ENCODE peak calls at places on chromosomes 4 and X, in eight cellular contexts. L is AG04450, M is lung, T is right atrium auricular region, B is MM.1S, X is tibial artery, U is RWPE2, E is neuronal stem cell. I is an unnamed sample.

GRCh38 chrX:18886005-18886343 is 97.9 kb downstream of the PHKA2 start:
- DNase-seq in L (no peak), M (no peak), B (no peak), U (no peak), T (no peak), E (no peak), X (no peak), I (no peak)

GRCh38 chr4:89661490-89661889 is 175.5 kb downstream of the SNCA start:
- DNase-seq in U (peak; percentile 34), T (no peak), E (no peak), X (no peak), B (no peak), L (no peak), M (no peak), I (no peak)

GRCh38 chrX:17098516-17099247 is 152.2 kb downstream of the REPS2 start:
- DNase-seq in X (no peak), L (no peak), E (no peak), M (no peak), T (no peak), B (no peak), U (no peak), I (no peak)

GRCh38 chrX:111041018-111041462 is 55.0 kb upstream of the PAK3 start:
- DNase-seq in L (peak; percentile 20), U (peak; percentile 71), M (no peak), B (no peak), X (no peak), T (no peak), E (no peak), I (no peak)

GRCh38 chr4:1792832-1793495 is at the start of gene FGFR3:
- DNase-seq in U (no peak), B (peak; percentile 38), T (no peak), M (no peak), L (no peak), X (no peak), E (peak; percentile 58), I (peak; percentile 60)

GRCh38 chrX:13876652-13877051 is 59.8 kb upstream of the GPM6B start:
- DNase-seq in E (no peak), X (no peak), M (no peak), U (no peak), L (no peak), B (no peak), T (no peak), I (no peak)

GRCh38 chrX:153722704-153723350 is 1.4 kb downstream of the BCAP31 start:
- DNase-seq in X (no peak), T (no peak), L (no peak), U (no peak), M (no peak), E (no peak), B (no peak), I (no peak)

GRCh38 chr4:117324851-117325491 is 239.6 kb upstream of the TRAM1L1 start:
- DNase-seq in U (no peak), M (no peak), B (no peak), T (no peak), E (no peak), L (peak; percentile 74), X (no peak), I (no peak)

GRCh38 chrX:38805294-38806053 is 4.2 kb downstream of the MID1IP1 start:
- DNase-seq in U (peak; percentile 33), X (peak; percentile 87), E (no peak), L (peak; percentile 43), T (peak; percentile 75), M (peak; percentile 66), B (peak; percentile 55), I (peak; percentile 70)

GRCh38 chr4:108034560-108034959 is 44.9 kb downstream of the HADH start:
- DNase-seq in X (no peak), B (no peak), M (no peak), U (no peak), L (no peak), E (no peak), T (no peak), I (no peak)

GRCh38 chr4:70437212-70437611 is 34.8 kb upstream of the MUC7 start:
- DNase-seq in L (no peak), M (no peak), X (no peak), B (no peak), E (no peak), U (no peak), T (no peak), I (no peak)

GRCh38 chr4:57374866-57375595 is 264.8 kb upstream of the IGFBP7 start:
- DNase-seq in T (no peak), B (no peak), M (no peak), U (no peak), L (no peak), E (no peak), X (no peak), I (no peak)

GRCh38 chrX:18436017-18436416 is 10.6 kb downstream of the CDKL5 start:
- DNase-seq in E (no peak), M (no peak), T (no peak), L (no peak), X (no peak), U (no peak), B (no peak), I (no peak)

GRCh38 chrX:136781180-136781797 is 557 bp upstream of the ARHGEF6 start:
- DNase-seq in E (no peak), T (no peak), B (no peak), X (no peak), L (no peak), M (no peak), U (no peak), I (no peak)

GRCh38 chr4:158810487-158811215 is 41.8 kb downstream of the FNIP2 start:
- DNase-seq in E (no peak), L (peak; percentile 82), M (peak; percentile 41), T (peak; percentile 87), B (no peak), X (peak; percentile 91), U (peak; percentile 80), I (no peak)

GRCh38 chr4:5572114-5572513 is 136.2 kb downstream of the EVC2 start:
- DNase-seq in U (no peak), X (no peak), L (no peak), B (peak; percentile 10), E (no peak), M (no peak), T (no peak), I (no peak)

GRCh38 chr4:163611172-163611571 is 116.7 kb downstream of the TMA16 start:
- DNase-seq in L (no peak), T (no peak), E (no peak), U (no peak), B (no peak), M (no peak), X (no peak), I (no peak)
- H3K4me3 ChIP-seq in L (no peak overlapping the region), T (no peak overlapping the region), E (no peak overlapping the region), U (no peak overlapping the region), B (no peak overlapping the region), M (no peak overlapping the region), X (peak overlapping the region; percentile 19), I (peak overlapping the region; percentile 45)

GRCh38 chr4:19047481-19047880 is 1025.9 kb upstream of the LCORL start:
- DNase-seq in U (no peak), T (no peak), B (no peak), L (no peak), X (no peak), M (no peak), E (no peak), I (no peak)

GRCh38 chr4:19054916-19055315 is 1033.4 kb upstream of the LCORL start:
- DNase-seq in X (no peak), M (no peak), T (no peak), E (no peak), L (no peak), B (no peak), U (no peak), I (no peak)

GRCh38 chr4:19051751-19052296 is 1030.3 kb upstream of the LCORL start:
- DNase-seq in B (no peak), E (no peak), M (no peak), L (no peak), X (no peak), T (no peak), U (no peak), I (no peak)
- H3K27ac ChIP-seq in B (no peak overlapping the region), E (peak overlapping the region; percentile 19), M (no peak overlapping the region), L (no peak overlapping the region), X (no peak overlapping the region), T (no peak overlapping the region), U (no peak overlapping the region), I (no peak overlapping the region)

GRCh38 chr4:78878031-78878430 is 61.2 kb downstream of the PAQR3 start:
- DNase-seq in U (no peak), T (no peak), L (no peak), M (no peak), X (no peak), E (no peak), B (no peak), I (no peak)

GRCh38 chr4:78885598-78885997 is 53.6 kb downstream of the PAQR3 start:
- DNase-seq in X (no peak), L (no peak), T (no peak), B (no peak), M (no peak), E (no peak), U (no peak), I (no peak)

GRCh38 chr4:78876568-78877320 is 62.5 kb downstream of the PAQR3 start:
- DNase-seq in B (no peak), X (no peak), E (no peak), T (no peak), L (peak; percentile 2), M (no peak), U (no peak), I (no peak)

DNA sequence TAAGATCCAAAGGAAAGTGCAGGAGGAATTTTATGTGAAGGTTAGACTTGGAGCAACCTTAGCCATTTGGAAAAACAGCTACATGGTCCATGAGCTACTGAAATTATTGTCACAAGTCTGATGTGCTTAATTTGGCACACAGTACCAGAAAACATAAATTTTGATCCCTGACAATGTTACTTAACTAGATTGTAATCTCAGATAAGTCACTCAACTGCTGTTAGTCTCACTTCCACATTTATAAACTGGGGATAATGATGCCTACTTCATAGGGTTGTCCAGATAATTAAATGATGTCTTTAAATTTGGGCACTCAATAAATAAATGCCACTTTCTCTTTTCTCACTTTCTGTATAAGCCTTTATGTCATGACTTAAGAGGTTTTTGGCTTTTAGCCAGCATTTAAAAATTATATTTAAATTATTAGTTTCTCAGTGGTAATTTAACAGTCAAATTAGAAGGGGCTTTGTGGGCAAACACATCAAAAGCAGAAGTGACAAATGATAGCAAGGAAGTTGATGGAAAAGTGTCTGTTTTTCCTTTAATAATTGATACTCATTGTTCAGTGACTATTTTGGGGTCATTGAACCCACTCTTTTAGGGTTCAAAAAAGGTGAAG is 58.3 kb downstream of the PAQR3 start:
- DNase-seq in U (no peak), B (no peak), M (no peak), E (no peak), L (no peak), T (no peak), X (no peak), I (no peak)
- H3K4me3 ChIP-seq in U (no peak overlapping the region), B (no peak overlapping the region), M (no peak overlapping the region), E (no peak overlapping the region), L (no peak overlapping the region), T (no peak overlapping the region), X (no peak overlapping the region), I (no peak overlapping the region)

GRCh38 chr4:6937748-6938147 is 28.1 kb downstream of the TBC1D14 start:
- DNase-seq in U (no peak), E (no peak), X (no peak), B (no peak), T (no peak), L (no peak), M (no peak), I (no peak)
- H3K27ac ChIP-seq in U (no peak overlapping the region), E (no peak overlapping the region), X (no peak overlapping the region), B (no peak overlapping the region), T (no peak overlapping the region), L (no peak overlapping the region), M (peak overlapping the region; percentile 35), I (peak overlapping the region; percentile 44)

I was measured in Peyer's patch.